ENCODE peak calls at places on chromosomes 12 and 14, in ten cellular contexts. One of them, this sample, is unnamed.

GRCh38 chr14:52313903-52314481 is at the start of gene PTGER2:
- DNase-seq in IMR-90: peak; percentile 97
- DNase-seq in right lobe of liver: peak; percentile 88
- DNase-seq in pancreas: peak; percentile 80
- DNase-seq in breast epithelium: peak; percentile 63
- DNase-seq in tibial artery: peak; percentile 88
- DNase-seq in uterus: peak; percentile 92
- DNase-seq in neural progenitor cell: peak; percentile 78
- DNase-seq in mammary epithelial cell: peak; percentile 93
- DNase-seq in CD8-positive, alpha-beta T cell: peak; percentile 68
- DNase-seq in this sample: peak; percentile 84

GRCh38 chr14:32022525-32022924 is 54.6 kb upstream of the ARHGAP5 start:
- DNase-seq in IMR-90: no peak
- DNase-seq in right lobe of liver: no peak
- DNase-seq in pancreas: no peak
- DNase-seq in breast epithelium: no peak
- DNase-seq in tibial artery: no peak
- DNase-seq in uterus: no peak
- DNase-seq in neural progenitor cell: no peak
- DNase-seq in mammary epithelial cell: no peak
- DNase-seq in CD8-positive, alpha-beta T cell: no peak
- DNase-seq in this sample: no peak

GRCh38 chr14:99972748-99973466 is 92.3 kb upstream of the EVL start:
- DNase-seq in IMR-90: no peak
- DNase-seq in right lobe of liver: no peak
- DNase-seq in pancreas: no peak
- DNase-seq in breast epithelium: no peak
- DNase-seq in tibial artery: no peak
- DNase-seq in uterus: no peak
- DNase-seq in neural progenitor cell: no peak
- DNase-seq in mammary epithelial cell: no peak
- DNase-seq in CD8-positive, alpha-beta T cell: no peak
- DNase-seq in this sample: no peak

GRCh38 chr12:94566345-94566744 is 84.0 kb downstream of the TMCC3 start:
- DNase-seq in IMR-90: no peak
- DNase-seq in right lobe of liver: no peak
- DNase-seq in pancreas: no peak
- DNase-seq in breast epithelium: no peak
- DNase-seq in tibial artery: no peak
- DNase-seq in uterus: no peak
- DNase-seq in neural progenitor cell: no peak
- DNase-seq in mammary epithelial cell: no peak
- DNase-seq in CD8-positive, alpha-beta T cell: no peak
- DNase-seq in this sample: no peak

GRCh38 chr12:57765698-57766463 is 997 bp downstream of the CYP27B1 start:
- DNase-seq in IMR-90: no peak
- DNase-seq in right lobe of liver: no peak
- DNase-seq in pancreas: peak; percentile 70
- DNase-seq in breast epithelium: no peak
- DNase-seq in tibial artery: peak; percentile 62
- DNase-seq in uterus: no peak
- DNase-seq in neural progenitor cell: no peak
- DNase-seq in mammary epithelial cell: no peak
- DNase-seq in CD8-positive, alpha-beta T cell: no peak
- DNase-seq in this sample: no peak

GRCh38 chr12:123085730-123086487 is 65.0 kb downstream of the PITPNM2 start:
- DNase-seq in IMR-90: peak; percentile 32
- DNase-seq in right lobe of liver: no peak
- DNase-seq in pancreas: peak; percentile 81
- DNase-seq in breast epithelium: peak; percentile 70
- DNase-seq in tibial artery: no peak
- DNase-seq in uterus: peak; percentile 47
- DNase-seq in neural progenitor cell: no peak
- DNase-seq in mammary epithelial cell: peak; percentile 94
- DNase-seq in CD8-positive, alpha-beta T cell: no peak
- DNase-seq in this sample: peak; percentile 62

GRCh38 chr12:121579190-121579791 is 1.5 kb downstream of the KDM2B start:
- DNase-seq in IMR-90: no peak
- DNase-seq in right lobe of liver: peak; percentile 65
- DNase-seq in pancreas: peak; percentile 76
- DNase-seq in breast epithelium: no peak
- DNase-seq in tibial artery: peak; percentile 71
- DNase-seq in uterus: peak; percentile 47
- DNase-seq in neural progenitor cell: peak; percentile 65
- DNase-seq in mammary epithelial cell: no peak
- DNase-seq in CD8-positive, alpha-beta T cell: peak; percentile 31
- DNase-seq in this sample: peak; percentile 29

GRCh38 chr12:77777274-77777673 is 53.4 kb upstream of the NAV3 start:
- DNase-seq in IMR-90: peak; percentile 17
- DNase-seq in right lobe of liver: no peak
- DNase-seq in pancreas: no peak
- DNase-seq in breast epithelium: no peak
- DNase-seq in tibial artery: no peak
- DNase-seq in uterus: no peak
- DNase-seq in neural progenitor cell: no peak
- DNase-seq in mammary epithelial cell: no peak
- DNase-seq in CD8-positive, alpha-beta T cell: no peak
- DNase-seq in this sample: no peak

GRCh38 chr12:118361889-118362288 is 10.8 kb downstream of the TAOK3 start:
- DNase-seq in IMR-90: no peak
- DNase-seq in right lobe of liver: no peak
- DNase-seq in pancreas: no peak
- DNase-seq in breast epithelium: no peak
- DNase-seq in tibial artery: no peak
- DNase-seq in uterus: no peak
- DNase-seq in neural progenitor cell: no peak
- DNase-seq in mammary epithelial cell: no peak
- DNase-seq in CD8-positive, alpha-beta T cell: no peak
- DNase-seq in this sample: no peak

GRCh38 chr12:113757223-113758002 is 208.7 kb downstream of the RBM19 start:
- DNase-seq in IMR-90: no peak
- DNase-seq in right lobe of liver: no peak
- DNase-seq in pancreas: no peak
- DNase-seq in breast epithelium: no peak
- DNase-seq in tibial artery: no peak
- DNase-seq in uterus: no peak
- DNase-seq in neural progenitor cell: peak; percentile 16
- DNase-seq in mammary epithelial cell: peak; percentile 5
- DNase-seq in CD8-positive, alpha-beta T cell: no peak
- DNase-seq in this sample: no peak

GRCh38 chr12:7376196-7376595 is 67.8 kb downstream of the CD163L1 start:
- DNase-seq in IMR-90: peak; percentile 72
- DNase-seq in right lobe of liver: no peak
- DNase-seq in pancreas: no peak
- DNase-seq in breast epithelium: no peak
- DNase-seq in tibial artery: no peak
- DNase-seq in uterus: no peak
- DNase-seq in neural progenitor cell: no peak
- DNase-seq in mammary epithelial cell: no peak
- DNase-seq in CD8-positive, alpha-beta T cell: no peak
- DNase-seq in this sample: no peak

GRCh38 chr12:54418441-54419087 is 502 bp downstream of the ITGA5 start:
- DNase-seq in IMR-90: no peak
- DNase-seq in right lobe of liver: no peak
- DNase-seq in pancreas: no peak
- DNase-seq in breast epithelium: no peak
- DNase-seq in tibial artery: no peak
- DNase-seq in uterus: no peak
- DNase-seq in neural progenitor cell: no peak
- DNase-seq in mammary epithelial cell: no peak
- DNase-seq in CD8-positive, alpha-beta T cell: no peak
- DNase-seq in this sample: no peak

GRCh38 chr12:71476513-71476912 is 36.9 kb downstream of the LGR5 start:
- DNase-seq in IMR-90: peak; percentile 76
- DNase-seq in right lobe of liver: no peak
- DNase-seq in pancreas: no peak
- DNase-seq in breast epithelium: no peak
- DNase-seq in tibial artery: peak; percentile 78
- DNase-seq in uterus: no peak
- DNase-seq in neural progenitor cell: no peak
- DNase-seq in mammary epithelial cell: peak; percentile 42
- DNase-seq in CD8-positive, alpha-beta T cell: no peak
- DNase-seq in this sample: no peak

GRCh38 chr12:71475280-71475679 is 35.7 kb downstream of the LGR5 start:
- DNase-seq in IMR-90: no peak
- DNase-seq in right lobe of liver: no peak
- DNase-seq in pancreas: no peak
- DNase-seq in breast epithelium: no peak
- DNase-seq in tibial artery: peak; percentile 75
- DNase-seq in uterus: no peak
- DNase-seq in neural progenitor cell: no peak
- DNase-seq in mammary epithelial cell: no peak
- DNase-seq in CD8-positive, alpha-beta T cell: no peak
- DNase-seq in this sample: peak; percentile 21

GRCh38 chr12:71477046-71477445 is 37.4 kb downstream of the LGR5 start:
- DNase-seq in IMR-90: no peak
- DNase-seq in right lobe of liver: no peak
- DNase-seq in pancreas: no peak
- DNase-seq in breast epithelium: no peak
- DNase-seq in tibial artery: no peak
- DNase-seq in uterus: no peak
- DNase-seq in neural progenitor cell: no peak
- DNase-seq in mammary epithelial cell: no peak
- DNase-seq in CD8-positive, alpha-beta T cell: no peak
- DNase-seq in this sample: no peak

GRCh38 chr12:71477609-71478008 is 38.0 kb downstream of the LGR5 start:
- DNase-seq in IMR-90: no peak
- DNase-seq in right lobe of liver: no peak
- DNase-seq in pancreas: no peak
- DNase-seq in breast epithelium: no peak
- DNase-seq in tibial artery: no peak
- DNase-seq in uterus: no peak
- DNase-seq in neural progenitor cell: no peak
- DNase-seq in mammary epithelial cell: no peak
- DNase-seq in CD8-positive, alpha-beta T cell: no peak
- DNase-seq in this sample: no peak

GRCh38 chr12:71478277-71478676 is 38.7 kb downstream of the LGR5 start:
- DNase-seq in IMR-90: no peak
- DNase-seq in right lobe of liver: no peak
- DNase-seq in pancreas: no peak
- DNase-seq in breast epithelium: no peak
- DNase-seq in tibial artery: no peak
- DNase-seq in uterus: no peak
- DNase-seq in neural progenitor cell: no peak
- DNase-seq in mammary epithelial cell: no peak
- DNase-seq in CD8-positive, alpha-beta T cell: no peak
- DNase-seq in this sample: no peak
- TF ChIP-seq CTCF in IMR-90: peak; percentile 1
- TF ChIP-seq CTCF in right lobe of liver: no peak
- TF ChIP-seq CTCF in pancreas: no peak
- TF ChIP-seq CTCF in breast epithelium: no peak
- TF ChIP-seq CTCF in tibial artery: no peak
- TF ChIP-seq CTCF in uterus: no peak
- TF ChIP-seq CTCF in neural progenitor cell: no peak
- TF ChIP-seq CTCF in mammary epithelial cell: no peak
- TF ChIP-seq CTCF in CD8-positive, alpha-beta T cell: no peak
- TF ChIP-seq CTCF in this sample: no peak

DNA sequence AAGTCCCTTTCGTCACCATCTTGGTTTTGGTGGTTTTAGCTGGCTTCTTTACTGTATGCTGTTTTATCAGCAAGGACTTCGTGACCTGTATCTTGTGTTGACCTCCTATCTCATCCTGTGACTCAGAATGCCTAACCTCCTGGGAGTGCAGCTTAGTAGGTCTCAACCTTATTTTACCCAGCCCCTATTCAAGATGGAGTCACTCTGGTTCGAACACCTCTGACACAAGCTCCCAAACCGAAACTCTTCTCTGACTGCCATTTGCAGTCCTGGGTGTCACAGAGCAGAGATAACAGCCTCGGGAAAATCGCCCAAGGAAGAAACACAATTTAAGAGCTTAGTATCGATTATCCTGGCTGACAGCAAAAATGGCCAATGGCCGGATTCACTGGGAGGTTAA is 56.7 kb upstream of the RPH3A start:
- DNase-seq in IMR-90: no peak
- DNase-seq in right lobe of liver: no peak
- DNase-seq in pancreas: no peak
- DNase-seq in breast epithelium: no peak
- DNase-seq in tibial artery: no peak
- DNase-seq in uterus: no peak
- DNase-seq in neural progenitor cell: no peak
- DNase-seq in mammary epithelial cell: no peak
- DNase-seq in CD8-positive, alpha-beta T cell: no peak
- DNase-seq in this sample: no peak
- H3K27me3 ChIP-seq in IMR-90: no peaks in the 10 kb centered on the region
- H3K27me3 ChIP-seq in right lobe of liver: no peaks in the 10 kb centered on the region
- H3K27me3 ChIP-seq in pancreas: peaks cover 11% of the 10 kb centered on the region
- H3K27me3 ChIP-seq in breast epithelium: peaks cover 7% of the 10 kb centered on the region
- H3K27me3 ChIP-seq in tibial artery: no peaks in the 10 kb centered on the region
- H3K27me3 ChIP-seq in uterus: no peaks in the 10 kb centered on the region
- H3K27me3 ChIP-seq in neural progenitor cell: no peaks in the 10 kb centered on the region
- H3K27me3 ChIP-seq in mammary epithelial cell: no peaks in the 10 kb centered on the region
- H3K27me3 ChIP-seq in CD8-positive, alpha-beta T cell: peaks cover 3% of the 10 kb centered on the region
- H3K27me3 ChIP-seq in this sample: peaks cover 72% of the 10 kb centered on the region

DNA sequence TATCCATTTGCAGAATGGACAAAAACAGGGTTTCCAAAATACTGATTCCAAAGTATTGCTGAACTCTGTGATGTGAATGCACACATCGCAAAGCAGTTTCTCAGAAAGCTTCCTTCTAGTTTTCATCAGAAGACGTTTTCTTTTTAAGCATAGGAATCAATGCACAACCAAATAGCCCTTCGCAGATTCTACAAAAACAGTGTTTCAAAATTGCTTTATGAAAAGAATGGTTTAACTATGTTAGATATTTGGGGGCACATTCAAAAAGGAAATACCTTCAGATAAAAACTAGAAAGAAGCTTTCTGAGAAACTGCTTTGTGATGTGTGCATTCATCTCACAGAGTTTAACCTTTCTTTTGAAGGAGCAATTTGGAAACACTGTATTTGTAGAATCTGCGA is 569.7 kb downstream of the ALG10 start:
- DNase-seq in IMR-90: no peak
- DNase-seq in right lobe of liver: no peak
- DNase-seq in pancreas: no peak
- DNase-seq in breast epithelium: no peak
- DNase-seq in tibial artery: no peak
- DNase-seq in uterus: no peak
- DNase-seq in neural progenitor cell: no peak
- DNase-seq in mammary epithelial cell: no peak
- DNase-seq in CD8-positive, alpha-beta T cell: no peak
- DNase-seq in this sample: no peak
- H3K9me3 ChIP-seq in IMR-90: peaks cover 14% of the 10 kb centered on the region
- H3K9me3 ChIP-seq in right lobe of liver: no peaks in the 10 kb centered on the region
- H3K9me3 ChIP-seq in pancreas: no peaks in the 10 kb centered on the region
- H3K9me3 ChIP-seq in breast epithelium: peaks cover 100% of the 10 kb centered on the region
- H3K9me3 ChIP-seq in tibial artery: peaks cover 97% of the 10 kb centered on the region
- H3K9me3 ChIP-seq in uterus: no peaks in the 10 kb centered on the region
- H3K9me3 ChIP-seq in neural progenitor cell: peaks cover 73% of the 10 kb centered on the region
- H3K9me3 ChIP-seq in mammary epithelial cell: peaks cover 35% of the 10 kb centered on the region
- H3K9me3 ChIP-seq in CD8-positive, alpha-beta T cell: no peaks in the 10 kb centered on the region
- H3K9me3 ChIP-seq in this sample: peaks cover 100% of the 10 kb centered on the region

DNA sequence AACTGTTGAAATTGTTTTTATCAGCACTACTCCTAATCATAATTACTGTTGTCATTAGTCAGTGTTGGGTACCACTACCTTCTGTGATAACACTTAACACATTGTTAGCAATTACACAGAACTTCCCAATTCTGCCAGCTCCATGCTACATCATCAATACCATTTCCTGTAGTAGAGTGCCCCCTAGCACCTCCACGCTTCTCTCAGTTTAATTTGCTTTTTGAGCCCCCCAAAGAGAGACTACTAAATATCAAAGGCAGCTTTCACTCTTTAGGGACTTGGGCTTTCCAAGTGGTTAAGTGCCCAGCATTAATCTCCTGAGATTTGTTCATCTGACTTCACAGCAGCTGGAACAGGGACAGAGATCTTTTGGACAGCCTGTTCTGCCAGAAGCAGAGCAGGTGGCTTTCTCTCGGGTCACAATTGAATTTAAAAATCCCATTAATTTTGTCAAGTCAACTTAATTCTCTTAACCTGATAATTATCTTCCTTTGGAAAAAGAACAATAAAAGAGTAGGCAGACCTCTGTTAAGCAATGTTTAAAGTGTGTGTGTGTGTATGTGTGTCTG is 954.9 kb downstream of the DIO2 start:
- DNase-seq in IMR-90: no peak
- DNase-seq in right lobe of liver: no peak
- DNase-seq in pancreas: no peak
- DNase-seq in breast epithelium: no peak
- DNase-seq in tibial artery: no peak
- DNase-seq in uterus: no peak
- DNase-seq in neural progenitor cell: peak; percentile 38
- DNase-seq in mammary epithelial cell: no peak
- DNase-seq in CD8-positive, alpha-beta T cell: no peak
- DNase-seq in this sample: no peak
- TF ChIP-seq CTCF in IMR-90: no peak
- TF ChIP-seq CTCF in right lobe of liver: no peak
- TF ChIP-seq CTCF in pancreas: no peak
- TF ChIP-seq CTCF in breast epithelium: no peak
- TF ChIP-seq CTCF in tibial artery: no peak
- TF ChIP-seq CTCF in uterus: no peak
- TF ChIP-seq CTCF in neural progenitor cell: peak; percentile 45
- TF ChIP-seq CTCF in mammary epithelial cell: no peak
- TF ChIP-seq CTCF in CD8-positive, alpha-beta T cell: no peak
- TF ChIP-seq CTCF in this sample: no peak

This sample was measured in left ventricle myocardium inferior.